ENCODE peak calls at places on chromosomes 3 and 15, in nine cellular contexts. A, E, Y, S, P, J, F, H and T are unnamed samples.

GRCh38 chr15:29677871-29678431 is 144.3 kb downstream of the TJP1 start:
- DNase-seq in F (no peak), P (no peak), Y (peak; percentile 90), S (no peak), E (no peak), A (no peak), H (no peak), J (no peak), T (no peak)

GRCh38 chr15:83365370-83365938 is 81.0 kb upstream of the BNC1 start:
- DNase-seq in S (peak; percentile 50), A (no peak), Y (no peak), H (peak; percentile 55), J (peak; percentile 49), F (peak; percentile 76), E (no peak), P (peak; percentile 37), T (peak; percentile 9)

GRCh38 chr3:161475905-161476304 is 20.7 kb upstream of the OTOL1 start:
- DNase-seq in E (no peak), A (no peak), F (no peak), S (no peak), Y (no peak), J (peak; percentile 5), H (no peak), P (no peak), T (no peak)

GRCh38 chr3:66386011-66386924 is 114.6 kb downstream of the LRIG1 start:
- DNase-seq in E (no peak), F (no peak), S (no peak), P (no peak), J (no peak), A (no peak), H (no peak), Y (no peak), T (no peak)

GRCh38 chr15:89122532-89123525 is 34.6 kb downstream of the ABHD2 start:
- DNase-seq in F (no peak), E (peak; percentile 25), P (no peak), J (no peak), A (no peak), Y (no peak), H (no peak), S (peak; percentile 72), T (no peak)

GRCh38 chr3:59559721-59560514 is 510.1 kb upstream of the CFAP20DC start:
- DNase-seq in E (no peak), Y (no peak), J (peak; percentile 45), F (no peak), H (no peak), A (no peak), S (no peak), P (no peak), T (no peak)

GRCh38 chr15:88939486-88939806 is 26.3 kb upstream of the MFGE8 start:
- DNase-seq in H (no peak), P (no peak), E (no peak), Y (no peak), J (no peak), F (peak; percentile 37), A (no peak), S (no peak), T (no peak)

GRCh38 chr15:48925714-48926223 is 38.0 kb downstream of the SHC4 start:
- DNase-seq in J (peak; percentile 40), F (no peak), P (no peak), A (no peak), Y (no peak), S (no peak), E (no peak), H (no peak), T (no peak)

GRCh38 chr3:97736928-97737327 is 27.6 kb upstream of the ARL6 start:
- DNase-seq in P (no peak), A (no peak), J (no peak), F (no peak), S (no peak), E (no peak), Y (no peak), H (no peak), T (no peak)

GRCh38 chr3:58484049-58484721 is 7.7 kb upstream of the KCTD6 start:
- DNase-seq in S (no peak), P (no peak), Y (no peak), E (no peak), F (no peak), A (no peak), J (no peak), H (no peak), T (no peak)

GRCh38 chr3:58857423-58857822 is 190.8 kb upstream of the FAM3D start:
- DNase-seq in S (no peak), Y (no peak), J (no peak), E (no peak), H (no peak), F (no peak), A (no peak), P (no peak), T (no peak)

GRCh38 chr15:41849861-41850260 is 11.2 kb downstream of the PLA2G4B start:
- DNase-seq in F (no peak), H (no peak), E (no peak), A (no peak), S (no peak), Y (no peak), J (no peak), P (no peak), T (no peak)

DNA sequence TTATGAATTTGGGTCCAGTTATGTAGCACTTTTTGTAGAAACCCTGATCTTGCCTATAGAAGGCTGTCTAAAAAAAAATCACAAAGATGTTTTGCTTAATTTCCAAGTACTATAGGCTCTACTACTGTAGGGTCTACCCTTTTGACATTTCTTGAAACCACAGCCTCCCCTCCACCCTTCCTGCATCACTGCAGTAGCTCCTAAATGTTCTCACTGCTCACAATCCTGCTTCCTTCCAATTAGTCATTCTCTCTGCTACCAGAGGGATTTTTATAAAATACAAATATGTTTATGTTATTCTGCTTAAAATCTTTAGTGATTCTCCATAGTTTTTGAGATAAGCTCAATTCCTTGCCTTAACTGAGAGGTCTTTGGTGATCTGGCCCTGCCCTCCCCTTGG is 114.0 kb downstream of the CYP19A1 start:
- DNase-seq in P (no peak), J (no peak), A (no peak), Y (no peak), H (no peak), F (no peak), S (no peak), E (no peak), T (no peak)
- H3K27ac ChIP-seq in P (no peak overlapping the region), J (no peak overlapping the region), A (no peak overlapping the region), Y (no peak overlapping the region), H (no peak overlapping the region), F (no peak overlapping the region), S (no peak overlapping the region), E (peak overlapping the region; percentile 19), T (peak overlapping the region; percentile 57)

GRCh38 chr15:39416258-39416657 is 164.6 kb upstream of the THBS1 start:
- DNase-seq in A (no peak), Y (no peak), E (no peak), J (no peak), F (no peak), S (no peak), P (no peak), H (no peak), T (no peak)

GRCh38 chr15:39417766-39418165 is 163.1 kb upstream of the THBS1 start:
- DNase-seq in S (no peak), A (no peak), E (no peak), F (no peak), J (no peak), H (no peak), P (no peak), Y (no peak), T (no peak)

GRCh38 chr15:39415634-39416033 is 165.2 kb upstream of the THBS1 start:
- DNase-seq in H (no peak), J (no peak), P (no peak), E (no peak), A (no peak), Y (no peak), F (no peak), S (no peak), T (no peak)

GRCh38 chr15:39417351-39417750 is 163.5 kb upstream of the THBS1 start:
- DNase-seq in S (no peak), F (no peak), J (no peak), P (no peak), Y (no peak), A (no peak), H (no peak), E (no peak), T (no peak)

GRCh38 chr15:39419651-39420050 is 161.2 kb upstream of the THBS1 start:
- DNase-seq in S (no peak), J (no peak), A (no peak), Y (no peak), H (no peak), E (no peak), P (no peak), F (no peak), T (no peak)
- H3K27ac ChIP-seq in S (no peak overlapping the region), J (no peak overlapping the region), A (no peak overlapping the region), Y (no peak overlapping the region), H (no peak overlapping the region), E (no peak overlapping the region), P (no peak overlapping the region), F (no peak overlapping the region), T (no peak overlapping the region)

DNA sequence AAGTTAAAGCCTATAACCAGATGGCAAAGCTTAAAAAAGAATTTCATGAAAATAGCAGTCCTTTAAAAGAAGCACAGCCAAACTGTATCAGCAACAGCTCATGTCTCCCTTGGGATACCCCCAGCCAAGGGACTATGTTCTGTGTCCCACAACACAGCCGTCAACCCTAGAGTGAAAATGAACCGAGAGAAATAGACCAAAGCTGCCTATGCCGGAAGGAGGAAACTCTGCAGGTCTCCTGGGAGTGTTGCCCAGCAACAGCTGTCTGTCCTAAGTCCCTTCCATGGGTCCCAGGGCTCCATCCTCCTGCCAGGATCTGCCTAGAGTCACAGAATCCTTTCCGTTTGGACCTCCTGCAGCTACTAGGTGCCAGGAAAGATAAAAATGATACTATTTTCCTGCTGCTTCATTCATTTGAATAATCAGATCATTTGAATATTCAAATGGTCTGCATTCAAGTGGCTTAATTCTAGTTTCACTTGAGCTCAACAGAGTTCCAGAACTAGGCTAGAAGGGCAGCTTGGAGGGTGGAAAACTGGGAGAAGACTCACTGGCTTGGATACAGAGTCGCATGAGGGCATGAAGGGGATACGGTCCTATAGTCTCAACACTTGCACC is 53.1 kb downstream of the TRANK1 start:
- DNase-seq in E (no peak), S (no peak), A (no peak), F (no peak), P (peak; percentile 30), Y (peak; percentile 58), H (no peak), J (no peak), T (peak; percentile 53)
- H3K27ac ChIP-seq in E (no peak overlapping the region), S (no peak overlapping the region), A (no peak overlapping the region), F (no peak overlapping the region), P (no peak overlapping the region), Y (no peak overlapping the region), H (no peak overlapping the region), J (no peak overlapping the region), T (no peak overlapping the region)

GRCh38 chr3:124373524-124373923 is 356.7 kb upstream of the UMPS start:
- DNase-seq in P (no peak), A (no peak), H (no peak), F (no peak), S (peak; percentile 67), J (no peak), E (no peak), Y (no peak), T (no peak)

GRCh38 chr3:124374583-124374982 is 355.7 kb upstream of the UMPS start:
- DNase-seq in A (no peak), H (no peak), J (no peak), Y (no peak), P (no peak), F (no peak), S (no peak), E (no peak), T (no peak)

DNA sequence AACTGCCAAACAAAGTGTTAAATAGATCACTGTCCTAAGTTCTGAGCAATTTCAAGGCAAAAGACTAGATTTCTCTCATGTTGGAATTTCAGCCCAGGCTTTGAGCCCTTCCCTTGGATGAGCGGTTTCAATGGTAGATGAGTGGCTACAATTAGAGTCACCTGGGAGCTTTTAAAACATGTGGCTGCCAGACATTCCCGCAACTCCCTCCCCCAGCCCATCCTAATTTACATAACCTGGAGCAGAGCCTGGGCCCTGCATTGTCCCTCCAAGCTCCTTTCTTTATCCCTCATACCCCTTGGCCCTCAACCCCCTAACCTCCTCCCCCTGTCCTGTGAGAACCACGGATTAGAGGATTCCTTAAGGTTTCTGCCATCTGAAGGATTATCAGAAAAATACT is 357.5 kb upstream of the UMPS start:
- DNase-seq in P (no peak), A (no peak), F (peak; percentile 80), Y (no peak), S (no peak), H (no peak), E (no peak), J (no peak), T (no peak)
- H3K27ac ChIP-seq in P (no peak overlapping the region), A (no peak overlapping the region), F (no peak overlapping the region), Y (no peak overlapping the region), S (peak overlapping the region; percentile 60), H (peak overlapping the region; percentile 14), E (no peak overlapping the region), J (no peak overlapping the region), T (no peak overlapping the region)